ENCODE peak calls at places on chromosome 12, in five cellular contexts. T is H7; O is stimulated activated CD4-positive, alpha-beta T cell treated with anti-CD3 and anti-CD28 coated beads, Interleukin-4, amount 100 ng/mL, for 48 hours; D is AG09309; R is fibroblast of mammary gland. I is an unnamed sample.

GRCh38 chr12:32863128-32863527 is 33.4 kb downstream of the PKP2 start:
- DNase-seq in R (no peak), D (no peak), O (no peak), T (no peak), I (no peak)

GRCh38 chr12:47946413-47947107 is 16.8 kb upstream of the TMEM106C start:
- DNase-seq in R (peak), T (peak), D (no peak), O (no peak), I (no peak)

GRCh38 chr12:71810905-71811304 is 28.7 kb upstream of the TBC1D15 start:
- DNase-seq in R (peak), T (no peak), O (no peak), D (no peak), I (no peak)

GRCh38 chr12:51011960-51012359 is 14.2 kb downstream of the SLC11A2 start:
- DNase-seq in D (no peak), O (no peak), T (no peak), R (no peak), I (no peak)

GRCh38 chr12:71536939-71537622 is 97.5 kb downstream of the LGR5 start:
- DNase-seq in D (no peak), O (no peak), T (no peak), R (no peak), I (no peak)

GRCh38 chr12:6476496-6476895 is 6.0 kb upstream of the VAMP1 start:
- DNase-seq in R (peak), D (no peak), T (no peak), O (no peak), I (no peak)

GRCh38 chr12:120687570-120688289 is 781 bp downstream of the MLEC start:
- DNase-seq in D (no peak), T (no peak), O (peak), R (peak), I (no peak)

GRCh38 chr12:109202770-109203169 is 86.4 kb downstream of the ACACB start:
- DNase-seq in R (peak), D (peak), O (no peak), T (no peak), I (no peak)

GRCh38 chr12:92158711-92159534 is 13.3 kb upstream of the BTG1 start:
- DNase-seq in R (no peak), T (no peak), O (no peak), D (no peak), I (no peak)

GRCh38 chr12:106090586-106091411 is 48.0 kb downstream of the NUAK1 start:
- DNase-seq in R (peak), T (no peak), D (peak), O (no peak), I (no peak)

GRCh38 chr12:28172434-28173030 is 17.7 kb upstream of the CCDC91 start:
- DNase-seq in T (peak), D (peak), O (no peak), R (peak), I (no peak)

GRCh38 chr12:19038210-19038609 is 91.3 kb upstream of the PLEKHA5 start:
- DNase-seq in R (no peak), T (no peak), D (no peak), O (no peak), I (no peak)

GRCh38 chr12:63805704-63806672 is 26.3 kb downstream of the RXYLT1 start:
- DNase-seq in O (no peak), D (no peak), T (no peak), R (no peak), I (no peak)

GRCh38 chr12:128715485-128715884 is 108.3 kb downstream of the SLC15A4 start:
- DNase-seq in R (no peak), T (no peak), D (no peak), O (no peak), I (no peak)

GRCh38 chr12:39958377-39958776 is 147.5 kb downstream of the SLC2A13 start:
- DNase-seq in O (no peak), T (peak), R (no peak), D (no peak), I (no peak)

GRCh38 chr12:113325938-113326337 is 9.0 kb downstream of the SLC8B1 start:
- DNase-seq in T (no peak), O (no peak), D (peak), R (peak), I (no peak)

GRCh38 chr12:112170376-112170775 is 45.0 kb downstream of the TRAFD1 start:
- DNase-seq in T (peak), R (peak), D (no peak), O (no peak), I (no peak)

GRCh38 chr12:88399811-88400210 is 180.5 kb downstream of the KITLG start:
- DNase-seq in T (no peak), D (no peak), O (no peak), R (no peak), I (no peak)

GRCh38 chr12:65825573-65826512 is 1.6 kb downstream of the HMGA2 start:
- DNase-seq in O (no peak), T (peak), R (no peak), D (no peak), I (peak)

GRCh38 chr12:48764521-48764920 is 24.4 kb downstream of the ADCY6 start:
- DNase-seq in D (no peak), R (no peak), O (no peak), T (no peak), I (no peak)

GRCh38 chr12:76587428-76588178 is 28.0 kb upstream of the OSBPL8 start:
- DNase-seq in D (peak), T (no peak), O (no peak), R (peak), I (no peak)

GRCh38 chr12:124927325-124928094 is 13.1 kb upstream of the UBC start:
- DNase-seq in D (no peak), T (peak), R (peak), O (peak), I (peak)

GRCh38 chr12:114669501-114670256 is 14.3 kb downstream of the TBX3 start:
- DNase-seq in R (peak), O (no peak), D (no peak), T (peak), I (no peak)

GRCh38 chr12:100326208-100326607 is 30.7 kb upstream of the SLC17A8 start:
- DNase-seq in O (no peak), D (no peak), R (no peak), T (no peak), I (no peak)